ENCODE peak calls at places on chromosomes 7 and 10, in six cellular contexts. A is anterior cingulate cortex, T is AG20443, G is tibial artery, U is A172, L is omental fat pad. E is an unnamed sample.

GRCh38 chr10:126225672-126226007 is 162.6 kb downstream of the ADAM12 start:
- DNase-seq in G (no peak), T (no peak), U (no peak), L (no peak), A (no peak), E (no peak)

GRCh38 chr10:7194571-7194970 is 216.3 kb downstream of the SFMBT2 start:
- DNase-seq in T (no peak), A (no peak), U (no peak), L (no peak), G (no peak), E (no peak)

GRCh38 chr10:132512693-132513345 is 24.8 kb upstream of the INPP5A start:
- DNase-seq in T (no peak), U (no peak), G (peak), A (no peak), L (peak), E (peak)

GRCh38 chr10:44822993-44823392 is 88.1 kb upstream of the TMEM72 start:
- DNase-seq in T (no peak), L (no peak), U (no peak), G (no peak), A (no peak), E (no peak)

GRCh38 chr7:137755846-137756685 is 90.7 kb downstream of the DGKI start:
- DNase-seq in L (no peak), U (no peak), A (no peak), G (no peak), T (no peak), E (no peak)

GRCh38 chr7:95476072-95476845 is 9.5 kb upstream of the ASB4 start:
- DNase-seq in A (no peak), U (no peak), T (no peak), L (no peak), G (no peak), E (no peak)

GRCh38 chr7:129489491-129489890 is 12.8 kb upstream of the SMKR1 start:
- DNase-seq in G (no peak), U (peak), L (no peak), A (no peak), T (peak), E (no peak)

GRCh38 chr7:123637203-123637602 is 18.5 kb upstream of the LMOD2 start:
- DNase-seq in T (no peak), U (no peak), G (no peak), L (no peak), A (no peak), E (no peak)

GRCh38 chr10:3852147-3852904 is 67.3 kb upstream of the KLF6 start:
- DNase-seq in A (peak), T (peak), U (peak), L (peak), G (peak), E (peak)

GRCh38 chr7:1737956-1738355 is 67.9 kb downstream of the ELFN1 start:
- DNase-seq in T (no peak), U (no peak), A (no peak), G (no peak), L (no peak), E (no peak)

GRCh38 chr10:103692421-103693069 is 162.8 kb downstream of the SH3PXD2A start:
- DNase-seq in G (no peak), A (no peak), T (no peak), U (no peak), L (no peak), E (no peak)

GRCh38 chr7:41149576-41149975 is 553.3 kb downstream of the INHBA start:
- DNase-seq in T (no peak), L (no peak), U (no peak), A (no peak), G (peak), E (no peak)

GRCh38 chr10:6778992-6779701 is 199.1 kb upstream of the PRKCQ start:
- DNase-seq in U (peak), A (peak), T (peak), G (no peak), L (no peak), E (no peak)

GRCh38 chr7:57646219-57646900 is 196.4 kb downstream of the ZNF716 start:
- DNase-seq in T (no peak), L (no peak), G (no peak), A (no peak), U (no peak), E (no peak)

GRCh38 chr10:78805176-78805575 is 263.6 kb upstream of the ZMIZ1 start:
- DNase-seq in L (no peak), T (peak), A (no peak), G (peak), U (peak), E (peak)

GRCh38 chr7:27181795-27182275 is 3.2 kb downstream of the HOXA11 start:
- DNase-seq in T (no peak), G (peak), L (no peak), U (no peak), A (no peak), E (peak)

GRCh38 chr10:15744217-15744865 is 24.6 kb upstream of the ITGA8 start:
- DNase-seq in G (no peak), U (peak), A (no peak), L (no peak), T (peak), E (peak)

GRCh38 chr7:146002431-146003078 is 114.0 kb upstream of the CNTNAP2 start:
- DNase-seq in A (no peak), U (peak), T (no peak), L (no peak), G (no peak), E (no peak)

GRCh38 chr7:45885264-45885882 is 2.9 kb upstream of the IGFBP1 start:
- DNase-seq in T (peak), L (no peak), A (no peak), U (peak), G (no peak), E (no peak)